ENCODE peak calls at places on chromosomes 16 and 17, in five cellular contexts. K, H, L, T and Q are unnamed samples.

GRCh38 chr16:83937922-83938875 is 14.8 kb upstream of the OSGIN1 start:
- DNase-seq in K (no peak), H (no peak), T (no peak), L (no peak), Q (no peak)

GRCh38 chr16:14325921-14326401 is 254.8 kb downstream of the MRTFB start:
- DNase-seq in K (no peak), H (no peak), T (no peak), L (no peak), Q (no peak)

GRCh38 chr17:39923836-39924690 is 3.3 kb downstream of the ORMDL3 start:
- DNase-seq in T (no peak), H (peak; percentile 45), K (no peak), L (no peak), Q (peak; percentile 82)

GRCh38 chr17:77281904-77282367 is 141.2 kb downstream of the SEC14L1 start:
- DNase-seq in H (peak; percentile 21), L (peak; percentile 64), K (no peak), T (peak; percentile 75), Q (no peak)

GRCh38 chr17:879546-879945 is 97.4 kb downstream of the MRM3 start:
- DNase-seq in H (peak; percentile 55), L (peak; percentile 87), T (peak; percentile 15), K (peak; percentile 73), Q (peak; percentile 99)

GRCh38 chr16:2924901-2925820 is 13.4 kb downstream of the FLYWCH1 start:
- DNase-seq in H (no peak), T (no peak), K (peak; percentile 36), L (peak; percentile 78), Q (peak; percentile 86)

GRCh38 chr17:56452469-56452868 is 141.0 kb upstream of the NOG start:
- DNase-seq in T (no peak), K (no peak), L (no peak), H (no peak), Q (no peak)

GRCh38 chr16:22797551-22797950 is 16.4 kb upstream of the HS3ST2 start:
- DNase-seq in H (no peak), K (no peak), T (no peak), L (no peak), Q (no peak)

GRCh38 chr17:4520881-4521600 is 22.4 kb downstream of the SPNS2 start:
- DNase-seq in H (no peak), K (no peak), L (no peak), T (peak; percentile 67), Q (no peak)

GRCh38 chr17:67568961-67569360 is 148.8 kb upstream of the NOL11 start:
- DNase-seq in H (no peak), L (no peak), K (no peak), T (no peak), Q (peak; percentile 17)

GRCh38 chr17:10316986-10317834 is 55.6 kb downstream of the MYH13 start:
- DNase-seq in H (peak; percentile 26), K (no peak), L (peak; percentile 73), T (peak; percentile 53), Q (peak; percentile 83)

GRCh38 chr17:7260601-7261376 is 1.5 kb downstream of the CLDN7 start:
- DNase-seq in T (peak; percentile 86), L (peak; percentile 86), H (no peak), K (no peak), Q (peak; percentile 89)

GRCh38 chr17:73191443-73192218 is 1.2 kb upstream of the COG1 start:
- DNase-seq in T (peak; percentile 90), L (peak; percentile 70), H (peak; percentile 80), K (peak; percentile 56), Q (peak; percentile 77)
- H2AK5ac ChIP-seq in T (no peak overlapping the region), L (no peak overlapping the region), H (no peak overlapping the region), K (no peak overlapping the region), Q (no peak overlapping the region)

GRCh38 chr17:49691677-49692191 is 13.8 kb upstream of the SPOP start:
- DNase-seq in T (no peak), H (no peak), K (no peak), L (no peak), Q (no peak)
- H2BK12ac ChIP-seq in T (no peak overlapping the region), H (no peak overlapping the region), K (no peak overlapping the region), L (peak overlapping the region; percentile 68), Q (no peak overlapping the region)

DNA sequence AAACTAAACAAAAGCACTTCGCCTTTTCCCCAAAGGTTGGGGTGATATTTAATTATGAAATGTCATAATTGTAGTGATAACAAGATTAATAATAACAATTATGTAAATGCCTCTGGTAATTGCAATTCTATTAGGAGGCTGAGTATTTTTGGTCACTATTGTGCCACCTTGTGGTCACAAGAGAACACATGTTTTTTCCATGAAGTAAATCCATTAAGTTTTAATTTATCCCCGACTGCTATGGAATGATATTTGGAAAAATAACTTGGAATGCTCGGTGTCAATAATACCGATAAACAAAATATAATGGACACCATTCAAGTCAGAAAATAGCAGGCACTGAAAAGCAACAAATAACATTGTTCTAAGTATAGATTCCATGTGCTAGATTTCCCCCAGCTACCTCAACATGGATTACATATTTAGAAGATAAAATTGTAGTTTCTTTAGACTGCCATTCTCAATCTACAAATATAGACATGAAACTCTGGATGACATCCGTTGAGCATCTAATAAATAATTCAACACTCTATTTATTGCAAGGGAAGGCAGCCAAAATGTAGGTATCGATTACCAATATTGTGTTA is 25.0 kb upstream of the KCNJ2 start:
- DNase-seq in H (peak; percentile 52), T (no peak), L (no peak), K (peak; percentile 9), Q (no peak)
- H3K4ac ChIP-seq in H (no peak overlapping the region), T (no peak overlapping the region), L (no peak overlapping the region), K (no peak overlapping the region), Q (no peak overlapping the region)

GRCh38 chr17:78961571-78961970 is 18.2 kb downstream of the LGALS3BP start:
- DNase-seq in T (peak; percentile 78), H (no peak), K (no peak), L (no peak), Q (peak; percentile 20)

GRCh38 chr17:78958556-78959191 is 21.0 kb downstream of the LGALS3BP start:
- DNase-seq in L (no peak), T (peak; percentile 40), K (no peak), H (no peak), Q (peak; percentile 26)

GRCh38 chr17:78962345-78962983 is 17.3 kb downstream of the LGALS3BP start:
- DNase-seq in H (peak; percentile 31), K (no peak), T (peak; percentile 95), L (no peak), Q (peak; percentile 28)

GRCh38 chr17:78959803-78960202 is 19.9 kb downstream of the LGALS3BP start:
- DNase-seq in T (no peak), H (no peak), L (no peak), K (no peak), Q (peak; percentile 31)

DNA sequence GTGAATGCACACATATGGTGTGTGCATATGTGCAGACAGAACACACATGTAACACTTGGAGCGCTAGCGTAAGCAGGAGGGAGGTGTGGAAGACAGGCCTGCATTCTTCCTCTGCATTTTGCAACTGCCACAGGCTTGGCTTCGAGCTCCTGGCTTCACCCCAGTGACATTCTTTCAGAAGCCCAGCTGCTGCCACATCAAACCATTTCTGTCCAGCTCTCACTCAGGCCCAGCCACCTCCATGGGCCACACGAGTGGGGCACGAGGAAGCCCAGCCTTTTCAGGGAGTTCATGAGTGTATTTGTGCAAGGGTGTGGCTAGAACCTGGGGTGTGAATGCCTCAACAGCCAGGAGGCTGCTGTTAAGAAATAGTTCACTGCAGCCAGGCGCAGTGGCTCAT is 18.8 kb downstream of the LGALS3BP start:
- DNase-seq in K (no peak), L (no peak), T (peak; percentile 80), H (no peak), Q (no peak)
- H2AK5ac ChIP-seq in K (peak overlapping the region; percentile 24), L (no peak overlapping the region), T (no peak overlapping the region), H (no peak overlapping the region), Q (no peak overlapping the region)

GRCh38 chr17:79912552-79913330 is 73.5 kb upstream of the CBX4 start:
- DNase-seq in K (no peak), T (no peak), L (no peak), H (no peak), Q (no peak)

GRCh38 chr17:79913451-79913850 is 74.2 kb upstream of the CBX4 start:
- DNase-seq in T (no peak), H (no peak), K (no peak), L (no peak), Q (no peak)

GRCh38 chr17:79915850-79916430 is 76.7 kb upstream of the CBX4 start:
- DNase-seq in H (peak; percentile 34), T (peak; percentile 94), K (no peak), L (peak; percentile 74), Q (peak; percentile 92)

GRCh38 chr17:79914813-79915740 is 75.8 kb upstream of the CBX4 start:
- DNase-seq in K (no peak), T (no peak), H (no peak), L (no peak), Q (no peak)

DNA sequence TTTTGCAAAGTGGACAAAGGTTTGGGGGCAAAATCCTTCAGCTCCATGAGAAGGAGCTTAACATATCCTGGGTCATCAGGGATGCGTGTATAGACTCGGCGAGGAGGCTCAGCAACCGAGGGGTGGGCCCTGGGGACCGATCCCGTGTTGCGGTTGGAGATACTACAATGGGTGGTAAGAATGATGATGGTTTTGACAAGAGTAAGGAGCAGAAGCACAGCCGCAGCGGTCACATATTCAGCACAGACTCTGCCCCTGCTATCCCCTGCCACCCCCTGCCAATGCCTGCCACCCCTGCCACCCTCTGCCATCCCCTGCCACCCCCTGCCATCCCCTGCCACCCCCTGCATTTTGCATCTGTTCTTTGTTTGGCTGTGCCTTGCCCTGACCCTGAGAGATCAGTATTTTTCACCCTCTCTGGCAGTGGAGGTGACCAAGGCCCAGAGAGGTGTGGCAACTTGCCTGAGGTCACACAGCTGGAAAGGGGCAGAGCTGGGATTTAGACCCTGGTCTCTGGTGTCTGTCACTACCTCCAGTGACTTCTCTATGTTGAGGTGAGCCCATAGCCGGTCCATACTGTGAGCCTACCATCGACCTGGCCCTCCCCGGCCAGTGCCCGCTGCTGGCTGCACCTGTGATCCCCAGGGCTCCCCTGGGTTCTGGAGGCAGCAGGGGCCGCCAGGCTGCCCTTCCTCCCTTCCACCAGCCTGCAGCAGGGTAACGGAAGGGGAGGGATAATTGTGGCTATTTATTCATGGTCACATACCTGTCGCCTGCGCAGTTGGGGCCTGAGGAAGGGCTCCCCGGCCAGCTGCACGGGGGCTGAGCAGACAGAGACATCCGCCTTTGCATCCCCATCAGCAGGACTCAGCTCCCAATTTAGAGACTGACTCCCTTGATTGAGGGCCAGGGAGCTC is 74.9 kb upstream of the CBX4 start:
- DNase-seq in L (no peak), T (no peak), H (no peak), K (no peak), Q (no peak)
- H2BK12ac ChIP-seq in L (no peak overlapping the region), T (no peak overlapping the region), H (no peak overlapping the region), K (peak overlapping the region; percentile 24), Q (no peak overlapping the region)